ENCODE peak calls at places on chromosome 17, in eight cellular contexts. U is NCI-H2171 treated with DMSO at 0.1 percent for 48 hours, H is nucleus accumbens, W is BE2C, G is heart left ventricle, O is cardiac muscle cell, I is HuH-7.5, Q is H54. D is an unnamed sample.

GRCh38 chr17:70307430-70307829 is 138.1 kb downstream of the KCNJ2 start:
- DNase-seq in Q (no peak), W (no peak), O (peak), G (peak), U (no peak), H (no peak), I (no peak), D (no peak)

GRCh38 chr17:28154242-28154641 is 111.8 kb downstream of the NLK start:
- DNase-seq in G (no peak), I (no peak), O (no peak), U (no peak), Q (no peak), H (no peak), W (no peak), D (no peak)

GRCh38 chr17:47622179-47622549 is 27.6 kb upstream of the KPNB1 start:
- DNase-seq in U (no peak), I (no peak), G (no peak), Q (no peak), O (peak), H (no peak), W (no peak), D (no peak)

GRCh38 chr17:63293310-63293709 is 152.8 kb downstream of the CYB561 start:
- DNase-seq in O (peak), W (no peak), G (no peak), U (no peak), I (no peak), H (no peak), Q (no peak), D (peak)

GRCh38 chr17:9928601-9929341 is 23.7 kb upstream of the RCVRN start:
- DNase-seq in G (no peak), H (no peak), O (peak), W (no peak), I (peak), Q (peak), U (peak), D (peak)

GRCh38 chr17:2608350-2608913 is 15.0 kb downstream of the PAFAH1B1 start:
- DNase-seq in U (no peak), W (no peak), G (no peak), Q (no peak), I (no peak), O (no peak), H (no peak), D (no peak)

GRCh38 chr17:67528751-67529436 is 151.8 kb downstream of the PITPNC1 start:
- DNase-seq in W (peak), O (peak), G (peak), U (no peak), Q (peak), H (peak), I (peak), D (peak)

GRCh38 chr17:80649672-80650338 is 105.2 kb downstream of the RPTOR start:
- DNase-seq in I (peak), U (no peak), W (peak), O (peak), Q (peak), H (peak), G (peak), D (peak)

GRCh38 chr17:37231882-37232281 is 143.9 kb upstream of the C17orf78 start:
- DNase-seq in G (no peak), O (no peak), U (no peak), H (no peak), W (no peak), I (no peak), Q (no peak), D (no peak)

GRCh38 chr17:61400786-61401279 is 1.2 kb downstream of the TBX2 start:
- DNase-seq in Q (no peak), G (no peak), O (peak), W (peak), U (no peak), I (peak), H (no peak), D (no peak)

GRCh38 chr17:67585077-67585602 is 132.6 kb upstream of the NOL11 start:
- DNase-seq in Q (no peak), I (no peak), H (no peak), O (no peak), U (peak), W (no peak), G (no peak), D (no peak)

GRCh38 chr17:31672161-31672819 is 186.8 kb downstream of the COPRS start:
- DNase-seq in Q (no peak), W (no peak), U (peak), O (no peak), I (no peak), H (no peak), G (no peak), D (no peak)

GRCh38 chr17:57372156-57372555 is 115.8 kb downstream of the MSI2 start:
- DNase-seq in H (no peak), I (no peak), U (no peak), G (no peak), W (no peak), O (peak), Q (peak), D (no peak)

GRCh38 chr17:4719684-4720221 is 9.3 kb downstream of the ARRB2 start:
- DNase-seq in G (no peak), I (no peak), H (no peak), O (peak), W (peak), Q (no peak), U (peak), D (no peak)

GRCh38 chr17:64064331-64064730 is 43.9 kb upstream of the ICAM2 start:
- DNase-seq in I (no peak), Q (no peak), G (no peak), H (no peak), O (no peak), U (no peak), W (no peak), D (no peak)

GRCh38 chr17:59666235-59666634 is 41.0 kb downstream of the PTRH2 start:
- DNase-seq in W (no peak), U (no peak), Q (no peak), G (no peak), I (no peak), H (no peak), O (peak), D (no peak)

GRCh38 chr17:17375826-17376225 is 72.7 kb downstream of the NT5M start:
- DNase-seq in I (no peak), Q (no peak), G (no peak), H (no peak), W (no peak), O (no peak), U (no peak), D (no peak)

GRCh38 chr17:7575481-7575883 is 4.0 kb upstream of the CD68 start:
- DNase-seq in Q (no peak), I (no peak), W (no peak), U (no peak), H (no peak), O (no peak), G (no peak), D (peak)

GRCh38 chr17:27352481-27353460 is 58.9 kb downstream of the WSB1 start:
- DNase-seq in W (no peak), O (peak), U (no peak), G (no peak), Q (no peak), H (no peak), I (peak), D (peak)

GRCh38 chr17:7932483-7932891 is 481 bp downstream of the CNTROB start:
- DNase-seq in H (no peak), Q (peak), W (no peak), G (no peak), I (no peak), O (peak), U (peak), D (peak)

GRCh38 chr17:7944321-7944720 is 12.3 kb downstream of the CNTROB start:
- DNase-seq in H (no peak), G (no peak), Q (no peak), O (no peak), I (no peak), U (no peak), W (no peak), D (no peak)

D was measured in RKO.